ENCODE peak calls at places on chromosomes 1 and 21, in four cellular contexts. H is RWPE1; Z is stimulated activated effector memory CD8-positive, alpha-beta T cell treated with anti-CD3 and anti-CD28 coated beads, Interleukin-12 subunit alpha, Interleukin-12 subunit beta, amount 100 ng/mL, for 72 hours; I is mesendoderm. D is an unnamed sample.

GRCh38 chr1:154839691-154840090 is 30.4 kb downstream of the KCNN3 start:
- DNase-seq in H (no peak), Z (no peak), I (peak), D (no peak)

GRCh38 chr1:3349968-3350299 is 104.5 kb upstream of the ARHGEF16 start:
- DNase-seq in H (no peak), Z (no peak), I (no peak), D (no peak)

GRCh38 chr1:172484252-172484651 is 40.4 kb upstream of the PIGC start:
- DNase-seq in H (peak), Z (no peak), I (no peak), D (no peak)

GRCh38 chr1:202029171-202029665 is 18.8 kb downstream of the ELF3 start:
- DNase-seq in H (peak), Z (no peak), I (no peak), D (no peak)

GRCh38 chr1:1075148-1075935 is 1.2 kb upstream of the RNF223 start:
- DNase-seq in H (no peak), Z (no peak), I (no peak), D (no peak)

GRCh38 chr1:209835782-209836298 is 8.1 kb downstream of the UTP25 start:
- DNase-seq in H (no peak), Z (no peak), I (no peak), D (no peak)

GRCh38 chr1:27235827-27236226 is 1.4 kb downstream of the WDTC1 start:
- DNase-seq in H (no peak), Z (no peak), I (no peak), D (no peak)

GRCh38 chr1:157319567-157319966 is 181.4 kb upstream of the ETV3 start:
- DNase-seq in H (no peak), Z (no peak), I (peak), D (no peak)

GRCh38 chr21:38834725-38835124 is 29.0 kb downstream of the ETS2 start:
- DNase-seq in H (no peak), Z (no peak), I (no peak), D (no peak)

GRCh38 chr1:113041569-113042335 is 31.2 kb upstream of the LRIG2 start:
- DNase-seq in H (no peak), Z (no peak), I (peak), D (no peak)

GRCh38 chr1:17280894-17281293 is 27.1 kb upstream of the PADI4 start:
- DNase-seq in H (no peak), Z (no peak), I (no peak), D (no peak)

GRCh38 chr1:164728719-164729118 is 169.7 kb downstream of the PBX1 start:
- DNase-seq in H (no peak), Z (no peak), I (no peak), D (no peak)

GRCh38 chr1:152111515-152111968 is 3.7 kb downstream of the TCHH start:
- DNase-seq in H (no peak), Z (no peak), I (peak), D (no peak)

GRCh38 chr1:78672428-78672827 is 22.8 kb downstream of the IFI44 start:
- DNase-seq in H (no peak), Z (no peak), I (no peak), D (no peak)

GRCh38 chr21:14383596-14384210 is 757 bp upstream of the HSPA13 start:
- DNase-seq in H (no peak), Z (no peak), I (no peak), D (no peak)

GRCh38 chr1:17759114-17759513 is 4.0 kb downstream of the ACTL8 start:
- DNase-seq in H (no peak), Z (no peak), I (peak), D (no peak)

GRCh38 chr1:54577612-54578011 is 29.6 kb downstream of the ACOT11 start:
- DNase-seq in H (no peak), Z (no peak), I (no peak), D (no peak)

GRCh38 chr1:202143768-202144509 is 598 bp downstream of the ARL8A start:
- DNase-seq in H (peak), Z (peak), I (peak), D (no peak)

GRCh38 chr21:43318841-43319781 is 107.8 kb downstream of the SIK1 start:
- DNase-seq in H (peak), Z (no peak), I (no peak), D (no peak)

GRCh38 chr1:2412773-2413494 is 570 bp upstream of the PEX10 start:
- DNase-seq in H (no peak), Z (peak), I (peak), D (no peak)

GRCh38 chr1:78178816-78179215 is 133.1 kb downstream of the GIPC2 start:
- DNase-seq in H (no peak), Z (no peak), I (no peak), D (no peak)

GRCh38 chr1:224271106-224271505 is 58.9 kb downstream of the NVL start:
- DNase-seq in H (no peak), Z (no peak), I (no peak), D (no peak)

GRCh38 chr1:44507490-44508396 is 102.7 kb downstream of the RNF220 start:
- DNase-seq in H (no peak), Z (no peak), I (peak), D (no peak)

GRCh38 chr1:17922833-17923232 is 167.7 kb downstream of the ACTL8 start:
- DNase-seq in H (peak), Z (no peak), I (peak), D (no peak)

GRCh38 chr21:46057111-46057709 is 40.7 kb upstream of the COL6A2 start:
- DNase-seq in H (no peak), Z (no peak), I (no peak), D (no peak)

GRCh38 chr21:29787011-29787909 is 152.5 kb downstream of the GRIK1 start:
- DNase-seq in H (no peak), Z (no peak), I (no peak), D (no peak)

GRCh38 chr1:110765640-110766335 is 91.0 kb upstream of the KCNA3 start:
- DNase-seq in H (peak), Z (no peak), I (peak), D (peak)

GRCh38 chr1:232169436-232169835 is 460.5 kb downstream of the SIPA1L2 start:
- DNase-seq in H (no peak), Z (no peak), I (no peak), D (no peak)

GRCh38 chr1:32363713-32364112 is 1.4 kb downstream of the TSSK3 start:
- DNase-seq in H (no peak), Z (no peak), I (no peak), D (no peak)

GRCh38 chr21:29098156-29098555 is 24.7 kb upstream of the CCT8 start:
- DNase-seq in H (no peak), Z (no peak), I (no peak), D (no peak)

GRCh38 chr1:101298663-101299062 is 61.8 kb downstream of the S1PR1 start:
- DNase-seq in H (no peak), Z (no peak), I (no peak), D (no peak)

GRCh38 chr1:202134645-202135172 is 9.8 kb downstream of the ARL8A start:
- DNase-seq in H (no peak), Z (no peak), I (no peak), D (no peak)

GRCh38 chr1:32272557-32273388 is 19.1 kb upstream of the HDAC1 start:
- DNase-seq in H (no peak), Z (no peak), I (no peak), D (no peak)

GRCh38 chr1:224433041-224433670 is 1.4 kb downstream of the WDR26 start:
- DNase-seq in H (no peak), Z (no peak), I (peak), D (no peak)

GRCh38 chr1:87686137-87686490 is 357.4 kb downstream of the LMO4 start:
- DNase-seq in H (no peak), Z (no peak), I (no peak), D (no peak)

GRCh38 chr21:42193131-42193671 is 25.7 kb upstream of the ABCG1 start:
- DNase-seq in H (no peak), Z (peak), I (no peak), D (peak)

GRCh38 chr1:6491480-6491962 is at the start of gene PLEKHG5:
- DNase-seq in H (peak), Z (no peak), I (peak), D (no peak)